ENCODE peak calls at places on chromosomes 13 and 19, in ten cellular contexts. One of them, this sample, is unnamed.

GRCh38 chr13:78325585-78325984 is 277.8 kb downstream of the POU4F1 start:
- DNase-seq in mammary epithelial cell: no peak
- DNase-seq in GM12878: no peak
- DNase-seq in fibroblast of lung: no peak
- DNase-seq in GM23338: no peak
- DNase-seq in OCI-LY7: no peak
- DNase-seq in PC-9: no peak
- DNase-seq in mesendoderm: no peak
- DNase-seq in HCT116: no peak
- DNase-seq in K562: no peak
- DNase-seq in this sample: no peak

GRCh38 chr13:67230774-67231480 is 791 bp upstream of the PCDH9 start:
- DNase-seq in mammary epithelial cell: peak; percentile 63
- DNase-seq in GM12878: no peak
- DNase-seq in fibroblast of lung: peak; percentile 77
- DNase-seq in GM23338: peak; percentile 72
- DNase-seq in OCI-LY7: peak; percentile 42
- DNase-seq in PC-9: peak; percentile 54
- DNase-seq in mesendoderm: peak; percentile 73
- DNase-seq in HCT116: no peak
- DNase-seq in K562: peak; percentile 27
- DNase-seq in this sample: peak; percentile 72

GRCh38 chr13:110138700-110139036 is 168.3 kb downstream of the COL4A1 start:
- DNase-seq in mammary epithelial cell: no peak
- DNase-seq in GM12878: no peak
- DNase-seq in fibroblast of lung: no peak
- DNase-seq in GM23338: no peak
- DNase-seq in OCI-LY7: no peak
- DNase-seq in PC-9: no peak
- DNase-seq in mesendoderm: no peak
- DNase-seq in HCT116: no peak
- DNase-seq in K562: no peak
- DNase-seq in this sample: no peak

GRCh38 chr13:113637262-113638160 is 20.5 kb downstream of the ATP4B start:
- DNase-seq in mammary epithelial cell: no peak
- DNase-seq in GM12878: no peak
- DNase-seq in fibroblast of lung: no peak
- DNase-seq in GM23338: no peak
- DNase-seq in OCI-LY7: no peak
- DNase-seq in PC-9: no peak
- DNase-seq in mesendoderm: no peak
- DNase-seq in HCT116: no peak
- DNase-seq in K562: no peak
- DNase-seq in this sample: no peak

GRCh38 chr19:32550666-32551065 is 30.3 kb upstream of the PDCD5 start:
- DNase-seq in mammary epithelial cell: no peak
- DNase-seq in GM12878: no peak
- DNase-seq in fibroblast of lung: no peak
- DNase-seq in GM23338: no peak
- DNase-seq in OCI-LY7: no peak
- DNase-seq in PC-9: no peak
- DNase-seq in mesendoderm: no peak
- DNase-seq in HCT116: no peak
- DNase-seq in K562: no peak
- DNase-seq in this sample: no peak

GRCh38 chr13:50650478-50650877 is 193.0 kb downstream of the DLEU7 start:
- DNase-seq in mammary epithelial cell: no peak
- DNase-seq in GM12878: no peak
- DNase-seq in fibroblast of lung: peak; percentile 21
- DNase-seq in GM23338: no peak
- DNase-seq in OCI-LY7: no peak
- DNase-seq in PC-9: no peak
- DNase-seq in mesendoderm: no peak
- DNase-seq in HCT116: no peak
- DNase-seq in K562: no peak
- DNase-seq in this sample: no peak

GRCh38 chr19:17686027-17686511 is 2.1 kb downstream of the UNC13A start:
- DNase-seq in mammary epithelial cell: no peak
- DNase-seq in GM12878: no peak
- DNase-seq in fibroblast of lung: peak; percentile 6
- DNase-seq in GM23338: peak; percentile 69
- DNase-seq in OCI-LY7: no peak
- DNase-seq in PC-9: no peak
- DNase-seq in mesendoderm: peak; percentile 63
- DNase-seq in HCT116: no peak
- DNase-seq in K562: peak; percentile 47
- DNase-seq in this sample: peak; percentile 41

GRCh38 chr19:50909240-50910070 is 1.7 kb downstream of the KLK4 start:
- DNase-seq in mammary epithelial cell: peak; percentile 39
- DNase-seq in GM12878: no peak
- DNase-seq in fibroblast of lung: no peak
- DNase-seq in GM23338: peak; percentile 99
- DNase-seq in OCI-LY7: peak; percentile 52
- DNase-seq in PC-9: peak; percentile 79
- DNase-seq in mesendoderm: peak; percentile 97
- DNase-seq in HCT116: peak; percentile 85
- DNase-seq in K562: peak; percentile 98
- DNase-seq in this sample: peak; percentile 58

GRCh38 chr19:11979527-11979926 is 14.7 kb downstream of the ZNF763 start:
- DNase-seq in mammary epithelial cell: no peak
- DNase-seq in GM12878: no peak
- DNase-seq in fibroblast of lung: no peak
- DNase-seq in GM23338: no peak
- DNase-seq in OCI-LY7: no peak
- DNase-seq in PC-9: no peak
- DNase-seq in mesendoderm: no peak
- DNase-seq in HCT116: no peak
- DNase-seq in K562: no peak
- DNase-seq in this sample: no peak

GRCh38 chr13:21549633-21550032 is 54.3 kb downstream of the MICU2 start:
- DNase-seq in mammary epithelial cell: no peak
- DNase-seq in GM12878: no peak
- DNase-seq in fibroblast of lung: peak; percentile 53
- DNase-seq in GM23338: no peak
- DNase-seq in OCI-LY7: no peak
- DNase-seq in PC-9: no peak
- DNase-seq in mesendoderm: no peak
- DNase-seq in HCT116: no peak
- DNase-seq in K562: no peak
- DNase-seq in this sample: no peak

GRCh38 chr13:46852168-46852567 is 44.7 kb downstream of the HTR2A start:
- DNase-seq in mammary epithelial cell: no peak
- DNase-seq in GM12878: no peak
- DNase-seq in fibroblast of lung: no peak
- DNase-seq in GM23338: no peak
- DNase-seq in OCI-LY7: no peak
- DNase-seq in PC-9: no peak
- DNase-seq in mesendoderm: no peak
- DNase-seq in HCT116: no peak
- DNase-seq in K562: no peak
- DNase-seq in this sample: no peak

GRCh38 chr13:46845146-46845545 is 48.2 kb upstream of the ESD start:
- DNase-seq in mammary epithelial cell: no peak
- DNase-seq in GM12878: no peak
- DNase-seq in fibroblast of lung: no peak
- DNase-seq in GM23338: no peak
- DNase-seq in OCI-LY7: no peak
- DNase-seq in PC-9: no peak
- DNase-seq in mesendoderm: no peak
- DNase-seq in HCT116: no peak
- DNase-seq in K562: no peak
- DNase-seq in this sample: no peak

GRCh38 chr13:46844431-46844830 is 47.5 kb upstream of the ESD start:
- DNase-seq in mammary epithelial cell: peak; percentile 34
- DNase-seq in GM12878: no peak
- DNase-seq in fibroblast of lung: peak; percentile 20
- DNase-seq in GM23338: no peak
- DNase-seq in OCI-LY7: no peak
- DNase-seq in PC-9: no peak
- DNase-seq in mesendoderm: no peak
- DNase-seq in HCT116: no peak
- DNase-seq in K562: no peak
- DNase-seq in this sample: no peak

GRCh38 chr13:46850214-46850613 is 46.6 kb downstream of the HTR2A start:
- DNase-seq in mammary epithelial cell: no peak
- DNase-seq in GM12878: no peak
- DNase-seq in fibroblast of lung: peak; percentile 1
- DNase-seq in GM23338: no peak
- DNase-seq in OCI-LY7: no peak
- DNase-seq in PC-9: no peak
- DNase-seq in mesendoderm: no peak
- DNase-seq in HCT116: no peak
- DNase-seq in K562: no peak
- DNase-seq in this sample: peak; percentile 42

DNA sequence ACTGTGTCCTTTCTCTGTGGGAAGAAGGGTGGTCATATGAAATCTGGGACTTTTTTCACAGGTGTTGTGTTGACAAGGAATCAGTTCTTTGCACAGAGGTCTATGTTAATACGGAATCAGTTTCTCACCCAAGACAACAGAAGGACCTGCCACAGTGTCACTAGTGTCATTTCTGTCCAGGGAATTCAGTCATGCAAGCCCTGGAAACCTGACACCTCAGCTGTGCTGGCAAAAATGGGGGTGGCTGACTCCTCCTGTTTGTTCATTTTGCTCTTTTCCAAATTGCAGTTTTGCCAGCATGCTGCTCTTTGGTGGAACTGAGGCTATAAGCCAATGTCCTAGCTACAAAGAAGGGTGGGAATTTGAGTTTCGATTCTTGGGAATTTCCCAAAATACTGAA is 49.8 kb upstream of the ESD start:
- DNase-seq in mammary epithelial cell: no peak
- DNase-seq in GM12878: no peak
- DNase-seq in fibroblast of lung: no peak
- DNase-seq in GM23338: no peak
- DNase-seq in OCI-LY7: no peak
- DNase-seq in PC-9: no peak
- DNase-seq in mesendoderm: no peak
- DNase-seq in HCT116: no peak
- DNase-seq in K562: no peak
- DNase-seq in this sample: peak; percentile 2
- H3K79me2 ChIP-seq in mammary epithelial cell: no peaks in the 10 kb centered on the region
- H3K79me2 ChIP-seq in GM12878: no peaks in the 10 kb centered on the region
- H3K79me2 ChIP-seq in fibroblast of lung: no peaks in the 10 kb centered on the region
- H3K79me2 ChIP-seq in GM23338: no peaks in the 10 kb centered on the region
- H3K79me2 ChIP-seq in OCI-LY7: no peaks in the 10 kb centered on the region
- H3K79me2 ChIP-seq in PC-9: no peaks in the 10 kb centered on the region
- H3K79me2 ChIP-seq in mesendoderm: no peaks in the 10 kb centered on the region
- H3K79me2 ChIP-seq in HCT116: no peaks in the 10 kb centered on the region
- H3K79me2 ChIP-seq in K562: no peaks in the 10 kb centered on the region
- H3K79me2 ChIP-seq in this sample: no peaks in the 10 kb centered on the region

GRCh38 chr13:111225184-111225583 is 95.3 kb upstream of the TEX29 start:
- DNase-seq in mammary epithelial cell: no peak
- DNase-seq in GM12878: no peak
- DNase-seq in fibroblast of lung: no peak
- DNase-seq in GM23338: no peak
- DNase-seq in OCI-LY7: no peak
- DNase-seq in PC-9: no peak
- DNase-seq in mesendoderm: no peak
- DNase-seq in HCT116: no peak
- DNase-seq in K562: no peak
- DNase-seq in this sample: no peak

GRCh38 chr13:111230385-111230930 is 90.0 kb upstream of the TEX29 start:
- DNase-seq in mammary epithelial cell: no peak
- DNase-seq in GM12878: no peak
- DNase-seq in fibroblast of lung: no peak
- DNase-seq in GM23338: no peak
- DNase-seq in OCI-LY7: no peak
- DNase-seq in PC-9: no peak
- DNase-seq in mesendoderm: no peak
- DNase-seq in HCT116: no peak
- DNase-seq in K562: no peak
- DNase-seq in this sample: no peak

GRCh38 chr13:111228262-111229144 is 91.9 kb upstream of the TEX29 start:
- DNase-seq in mammary epithelial cell: no peak
- DNase-seq in GM12878: no peak
- DNase-seq in fibroblast of lung: peak; percentile 93
- DNase-seq in GM23338: no peak
- DNase-seq in OCI-LY7: no peak
- DNase-seq in PC-9: no peak
- DNase-seq in mesendoderm: peak; percentile 74
- DNase-seq in HCT116: no peak
- DNase-seq in K562: no peak
- DNase-seq in this sample: no peak

GRCh38 chr13:111225810-111226546 is 94.5 kb upstream of the TEX29 start:
- DNase-seq in mammary epithelial cell: no peak
- DNase-seq in GM12878: no peak
- DNase-seq in fibroblast of lung: no peak
- DNase-seq in GM23338: no peak
- DNase-seq in OCI-LY7: no peak
- DNase-seq in PC-9: no peak
- DNase-seq in mesendoderm: no peak
- DNase-seq in HCT116: no peak
- DNase-seq in K562: no peak
- DNase-seq in this sample: no peak

GRCh38 chr13:111227405-111227804 is 93.0 kb upstream of the TEX29 start:
- DNase-seq in mammary epithelial cell: no peak
- DNase-seq in GM12878: no peak
- DNase-seq in fibroblast of lung: no peak
- DNase-seq in GM23338: no peak
- DNase-seq in OCI-LY7: no peak
- DNase-seq in PC-9: no peak
- DNase-seq in mesendoderm: no peak
- DNase-seq in HCT116: no peak
- DNase-seq in K562: no peak
- DNase-seq in this sample: no peak
- H3K79me2 ChIP-seq in mammary epithelial cell: peaks cover 85% of the 10 kb centered on the region
- H3K79me2 ChIP-seq in GM12878: peaks cover 25% of the 10 kb centered on the region
- H3K79me2 ChIP-seq in fibroblast of lung: peaks cover 15% of the 10 kb centered on the region
- H3K79me2 ChIP-seq in GM23338: peaks cover 84% of the 10 kb centered on the region
- H3K79me2 ChIP-seq in OCI-LY7: peaks cover 35% of the 10 kb centered on the region
- H3K79me2 ChIP-seq in PC-9: peaks cover 9% of the 10 kb centered on the region
- H3K79me2 ChIP-seq in mesendoderm: peaks cover 16% of the 10 kb centered on the region
- H3K79me2 ChIP-seq in HCT116: peaks cover 69% of the 10 kb centered on the region
- H3K79me2 ChIP-seq in K562: peaks cover 6% of the 10 kb centered on the region
- H3K79me2 ChIP-seq in this sample: peaks cover 96% of the 10 kb centered on the region

DNA sequence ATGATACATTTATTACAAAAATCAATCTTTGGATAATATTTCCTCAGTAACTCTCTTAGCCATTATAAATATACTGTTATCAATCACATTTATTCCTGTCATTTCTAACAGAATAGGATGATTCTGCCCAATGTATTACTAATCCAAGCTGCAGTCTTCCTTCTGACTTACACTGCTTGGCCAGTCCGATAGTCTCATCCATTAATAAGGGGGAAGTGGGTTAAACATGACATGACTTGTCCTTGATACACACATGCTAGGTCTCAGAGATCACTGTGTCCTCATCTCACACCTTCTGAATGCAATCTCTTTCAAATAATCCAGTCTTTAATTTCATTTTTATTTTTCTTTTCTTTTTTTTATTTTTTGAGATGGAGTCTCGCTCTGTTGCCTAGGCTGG is 18.8 kb downstream of the SACS start:
- DNase-seq in mammary epithelial cell: peak; percentile 58
- DNase-seq in GM12878: no peak
- DNase-seq in fibroblast of lung: no peak
- DNase-seq in GM23338: no peak
- DNase-seq in OCI-LY7: no peak
- DNase-seq in PC-9: no peak
- DNase-seq in mesendoderm: no peak
- DNase-seq in HCT116: no peak
- DNase-seq in K562: no peak
- DNase-seq in this sample: no peak
- H3K79me2 ChIP-seq in mammary epithelial cell: no peaks in the 10 kb centered on the region
- H3K79me2 ChIP-seq in GM12878: no peaks in the 10 kb centered on the region
- H3K79me2 ChIP-seq in fibroblast of lung: no peaks in the 10 kb centered on the region
- H3K79me2 ChIP-seq in GM23338: no peaks in the 10 kb centered on the region
- H3K79me2 ChIP-seq in OCI-LY7: no peaks in the 10 kb centered on the region
- H3K79me2 ChIP-seq in PC-9: no peaks in the 10 kb centered on the region
- H3K79me2 ChIP-seq in mesendoderm: no peaks in the 10 kb centered on the region
- H3K79me2 ChIP-seq in HCT116: no peaks in the 10 kb centered on the region
- H3K79me2 ChIP-seq in K562: no peaks in the 10 kb centered on the region
- H3K79me2 ChIP-seq in this sample: no peaks in the 10 kb centered on the region

GRCh38 chr13:46176756-46177155 is 5.2 kb downstream of the LCP1 start:
- DNase-seq in mammary epithelial cell: no peak
- DNase-seq in GM12878: peak; percentile 79
- DNase-seq in fibroblast of lung: no peak
- DNase-seq in GM23338: no peak
- DNase-seq in OCI-LY7: peak; percentile 83
- DNase-seq in PC-9: no peak
- DNase-seq in mesendoderm: no peak
- DNase-seq in HCT116: no peak
- DNase-seq in K562: no peak
- DNase-seq in this sample: no peak
- H3K79me2 ChIP-seq in mammary epithelial cell: no peaks in the 10 kb centered on the region
- H3K79me2 ChIP-seq in GM12878: peaks cover 99% of the 10 kb centered on the region
- H3K79me2 ChIP-seq in fibroblast of lung: no peaks in the 10 kb centered on the region
- H3K79me2 ChIP-seq in GM23338: no peaks in the 10 kb centered on the region
- H3K79me2 ChIP-seq in OCI-LY7: peaks cover 100% of the 10 kb centered on the region
- H3K79me2 ChIP-seq in PC-9: peaks cover 99% of the 10 kb centered on the region
- H3K79me2 ChIP-seq in mesendoderm: no peaks in the 10 kb centered on the region
- H3K79me2 ChIP-seq in HCT116: no peaks in the 10 kb centered on the region
- H3K79me2 ChIP-seq in K562: peaks cover 98% of the 10 kb centered on the region
- H3K79me2 ChIP-seq in this sample: no peaks in the 10 kb centered on the region

This sample was measured in GM23248.